ENCODE peak calls at places on chromosomes 2 and 18, in nine cellular contexts. E, A, Z, C, P, H, J, T and N are unnamed samples.

GRCh38 chr2:15649556-15650255 is 58.0 kb downstream of the DDX1 start:
- DNase-seq in E (no peak), A (no peak), Z (no peak), C (no peak), P (no peak), H (no peak), J (no peak), T (no peak), N (no peak)

GRCh38 chr18:58348517-58348916 is 280.4 kb downstream of the ALPK2 start:
- DNase-seq in E (no peak), A (no peak), Z (no peak), C (no peak), P (no peak), H (no peak), J (no peak), T (no peak), N (no peak)

GRCh38 chr2:46570396-46570795 is 91.0 kb downstream of the TMEM247 start:
- DNase-seq in E (no peak), A (no peak), Z (no peak), C (no peak), P (no peak), H (no peak), J (no peak), T (no peak), N (no peak)

GRCh38 chr18:62877448-62878221 is 162.3 kb downstream of the PHLPP1 start:
- DNase-seq in E (peak), A (peak), Z (no peak), C (no peak), P (peak), H (no peak), J (no peak), T (peak), N (no peak)

GRCh38 chr2:217807025-217807424 is 195.8 kb downstream of the TNS1 start:
- DNase-seq in E (no peak), A (no peak), Z (no peak), C (no peak), P (no peak), H (no peak), J (no peak), T (no peak), N (no peak)

GRCh38 chr2:176830362-176830761 is 382.2 kb upstream of the HNRNPA3 start:
- DNase-seq in E (no peak), A (peak), Z (peak), C (no peak), P (peak), H (peak), J (no peak), T (no peak), N (no peak)

GRCh38 chr2:17539993-17540812 is at the start of gene VSNL1:
- DNase-seq in E (peak), A (peak), Z (peak), C (no peak), P (peak), H (peak), J (peak), T (peak), N (peak)

GRCh38 chr2:240812301-240812680 is 7.7 kb downstream of the KIF1A start:
- DNase-seq in E (no peak), A (no peak), Z (no peak), C (no peak), P (no peak), H (no peak), J (no peak), T (no peak), N (no peak)

GRCh38 chr2:49035477-49035876 is 118.8 kb downstream of the FSHR start:
- DNase-seq in E (no peak), A (no peak), Z (no peak), C (no peak), P (no peak), H (no peak), J (no peak), T (no peak), N (no peak)

GRCh38 chr18:7902399-7902839 is 335.3 kb downstream of the PTPRM start:
- DNase-seq in E (peak), A (no peak), Z (no peak), C (no peak), P (no peak), H (no peak), J (peak), T (peak), N (peak)

GRCh38 chr2:102387763-102388546 is 32.4 kb downstream of the IL18R1 start:
- DNase-seq in E (no peak), A (no peak), Z (no peak), C (no peak), P (no peak), H (peak), J (no peak), T (no peak), N (no peak)

GRCh38 chr2:180621366-180621765 is 359.0 kb upstream of the UBE2E3 start:
- DNase-seq in E (no peak), A (no peak), Z (no peak), C (no peak), P (no peak), H (no peak), J (no peak), T (no peak), N (no peak)

GRCh38 chr2:112075490-112076260 is 20.6 kb downstream of the TMEM87B start:
- DNase-seq in E (no peak), A (no peak), Z (no peak), C (no peak), P (no peak), H (no peak), J (no peak), T (peak), N (no peak)